ENCODE peak calls at places on chromosomes 4 and X, in seven cellular contexts. H is HFF-Myc, Q is epithelial cell of proximal tubule, Z is heart right ventricle, S is suprapubic skin, R is heart left ventricle, L is glutamatergic neuron. Y is an unnamed sample.
A peak's percentile ranks its signal among the peaks of the same experiment; 100 is the strongest.

GRCh38 chrX:50812995-50813842 is 775 bp downstream of the SHROOM4 start:
- DNase-seq in S (no peak), Z (peak; percentile 46), L (peak; percentile 28), Q (no peak), H (no peak), R (peak; percentile 43), Y (no peak)

GRCh38 chrX:40267334-40268118 is 169.8 kb upstream of the BCOR start:
- DNase-seq in R (no peak), H (no peak), Q (no peak), L (no peak), Z (peak; percentile 15), S (no peak), Y (no peak)

GRCh38 chr4:173647902-173648301 is 117.9 kb upstream of the HAND2 start:
- DNase-seq in R (no peak), S (no peak), Z (no peak), H (no peak), Q (no peak), L (peak; percentile 54), Y (no peak)

GRCh38 chr4:140643571-140644055 is 74.9 kb upstream of the UCP1 start:
- DNase-seq in R (no peak), S (no peak), Z (no peak), H (no peak), L (no peak), Q (no peak), Y (no peak)

GRCh38 chrX:53724872-53725271 is 38.4 kb upstream of the HUWE1 start:
- DNase-seq in H (no peak), Q (no peak), S (no peak), Z (no peak), L (no peak), R (no peak), Y (no peak)

GRCh38 chr4:145805490-145805889 is 125.5 kb downstream of the C4orf51 start:
- DNase-seq in L (no peak), H (no peak), Z (peak; percentile 62), R (peak; percentile 73), Q (peak; percentile 76), S (no peak), Y (no peak)

GRCh38 chr4:103887191-103887590 is 167.4 kb upstream of the TACR3 start:
- DNase-seq in R (no peak), Z (no peak), Q (no peak), S (no peak), H (no peak), L (no peak), Y (no peak)

GRCh38 chr4:112190684-112191083 is 40.9 kb upstream of the AP1AR start:
- DNase-seq in H (no peak), Q (no peak), L (no peak), S (no peak), R (no peak), Z (no peak), Y (no peak)

GRCh38 chrX:42456301-42456700 is 321.7 kb downstream of the PPP1R2C start:
- DNase-seq in L (no peak), Q (no peak), S (no peak), R (no peak), H (no peak), Z (no peak), Y (no peak)

GRCh38 chr4:144627663-144628076 is 18.3 kb upstream of the HHIP start:
- DNase-seq in S (no peak), L (no peak), H (no peak), Q (no peak), Z (no peak), R (no peak), Y (no peak)

GRCh38 chr4:165873298-165874071 is 448 bp downstream of the TLL1 start:
- DNase-seq in R (peak; percentile 28), H (no peak), L (peak; percentile 69), Q (no peak), Z (peak; percentile 13), S (no peak), Y (no peak)

GRCh38 chrX:115592997-115593734 is 32.2 kb downstream of the PLS3 start:
- DNase-seq in R (no peak), Q (no peak), H (no peak), S (no peak), Z (no peak), L (no peak), Y (no peak)

GRCh38 chr4:67820903-67821302 is 62.9 kb downstream of the TMPRSS11D start:
- DNase-seq in Q (no peak), Z (no peak), S (no peak), L (no peak), H (no peak), R (no peak), Y (no peak)

GRCh38 chr4:141142423-141142822 is 9.2 kb upstream of the RNF150 start:
- DNase-seq in H (no peak), Z (no peak), S (no peak), R (no peak), L (no peak), Q (no peak), Y (no peak)

GRCh38 chr4:48704091-48704802 is 75.8 kb downstream of the FRYL start:
- DNase-seq in R (no peak), Z (no peak), L (no peak), S (no peak), H (no peak), Q (no peak), Y (no peak)

GRCh38 chr4:17335371-17335770 is 176.5 kb downstream of the QDPR start:
- DNase-seq in L (no peak), H (no peak), Z (no peak), R (no peak), S (no peak), Q (no peak), Y (no peak)

GRCh38 chr4:174284181-174284886 is 623 bp downstream of the CEP44 start:
- DNase-seq in L (no peak), Z (no peak), S (no peak), H (no peak), Q (no peak), R (no peak), Y (no peak)

GRCh38 chr4:56979674-56980073 is 978 bp downstream of the POLR2B start:
- DNase-seq in Q (no peak), R (no peak), S (no peak), L (peak; percentile 43), Z (no peak), H (no peak), Y (no peak)

GRCh38 chr4:138184881-138185280 is 57.3 kb downstream of the SLC7A11 start:
- DNase-seq in Z (no peak), S (no peak), H (no peak), Q (no peak), L (no peak), R (no peak), Y (no peak)

GRCh38 chrX:70554081-70554480 is 109.4 kb downstream of the DLG3 start:
- DNase-seq in Z (no peak), H (no peak), R (no peak), L (no peak), Q (peak; percentile 2), S (no peak), Y (no peak)

GRCh38 chrX:17655232-17656034 is 81.9 kb upstream of the SCML1 start:
- DNase-seq in Z (no peak), R (no peak), Q (no peak), H (no peak), S (no peak), L (peak; percentile 44), Y (no peak)

GRCh38 chr4:13323916-13324315 is 160.2 kb downstream of the RAB28 start:
- DNase-seq in S (no peak), Z (no peak), H (no peak), R (no peak), L (no peak), Q (no peak), Y (no peak)

GRCh38 chrX:15151267-15152196 is 118.4 kb downstream of the ASB9 start:
- DNase-seq in R (no peak), S (no peak), Z (no peak), L (no peak), Q (no peak), H (no peak), Y (no peak)

DNA sequence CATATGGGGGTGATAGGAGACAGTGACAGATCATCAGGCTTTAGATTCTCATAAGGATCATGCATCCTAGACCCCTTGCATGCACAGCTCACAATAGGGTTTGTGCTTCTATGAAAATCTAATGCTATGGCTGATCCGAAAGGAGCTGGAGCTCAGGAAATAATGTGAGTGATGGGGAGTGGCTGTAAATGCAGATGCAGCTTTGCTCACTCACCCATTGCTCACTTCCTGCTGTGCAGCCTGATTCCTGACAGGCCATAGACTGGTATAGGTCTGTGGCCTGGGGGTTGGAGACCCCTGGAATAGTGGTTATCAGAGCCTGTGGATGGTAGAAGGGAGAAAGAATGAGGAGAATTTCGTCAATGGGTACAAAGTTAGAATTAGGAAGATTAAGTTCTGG is 2751.1 kb downstream of the ARAP2 start:
- DNase-seq in Q (no peak), H (no peak), L (no peak), R (no peak), S (no peak), Z (no peak), Y (no peak)
- TF ChIP-seq CTCF in Q (no peak), H (no peak), L (no peak), R (no peak), S (no peak), Z (no peak), Y (no peak)

GRCh38 chr4:77699731-77700210 is 94.2 kb downstream of the CXCL13 start:
- DNase-seq in L (peak; percentile 38), H (peak; percentile 91), Q (peak; percentile 66), Z (no peak), R (no peak), S (no peak), Y (no peak)
- TF ChIP-seq CTCF in L (peak; percentile 24), H (no peak), Q (peak; percentile 34), Z (peak; percentile 27), R (no peak), S (no peak), Y (no peak)

DNA sequence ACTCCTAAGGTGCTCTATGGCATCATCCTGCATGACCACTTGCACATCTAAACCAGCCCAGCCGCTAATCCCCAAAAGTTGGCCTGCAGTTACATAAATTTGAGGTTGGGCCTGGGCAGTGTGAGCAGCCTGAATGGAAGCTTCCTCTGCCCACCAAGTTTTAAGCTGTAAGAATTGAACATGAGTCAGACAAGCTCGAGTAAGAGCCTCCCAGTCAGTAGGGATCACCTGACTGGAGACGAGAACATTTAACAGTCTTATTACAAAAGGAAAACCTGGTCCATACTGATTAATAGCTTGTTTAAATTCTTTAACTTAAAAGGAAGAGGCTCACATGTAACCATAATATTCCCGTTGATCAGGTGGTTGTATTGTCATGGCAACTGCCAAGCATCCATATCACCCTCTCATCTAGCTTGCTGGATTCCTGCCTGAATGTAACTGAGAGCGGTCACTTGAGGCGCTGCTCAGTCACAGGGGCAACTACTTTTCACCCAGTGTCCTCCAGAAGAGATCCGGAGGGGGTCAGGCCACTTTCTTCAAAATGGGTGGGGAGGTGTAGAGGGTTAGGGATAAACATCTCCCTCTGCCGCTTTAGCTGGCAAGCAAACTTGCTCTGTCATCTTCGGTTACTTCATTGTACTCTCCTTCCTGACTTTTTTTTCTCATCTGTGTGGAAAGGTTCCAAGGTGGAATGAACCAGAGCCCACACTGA is 56.6 kb upstream of the WDR1 start:
- DNase-seq in Z (peak; percentile 22), R (no peak), L (no peak), Q (peak; percentile 18), H (no peak), S (no peak), Y (no peak)
- TF ChIP-seq CTCF in Z (peak; percentile 47), R (peak; percentile 21), L (no peak), Q (peak; percentile 29), H (no peak), S (no peak), Y (no peak)

GRCh38 chrX:49106930-49107329 is 16.6 kb downstream of the GPKOW start:
- DNase-seq in Z (no peak), S (no peak), L (peak; percentile 30), Q (peak; percentile 20), H (no peak), R (no peak), Y (no peak)
- TF ChIP-seq CTCF in Z (peak; percentile 48), S (no peak), L (peak; percentile 18), Q (peak; percentile 55), H (peak; percentile 41), R (peak; percentile 43), Y (no peak)

GRCh38 chr4:115154826-115155225 is 41.4 kb upstream of the NDST4 start:
- DNase-seq in R (no peak), S (no peak), Q (no peak), L (no peak), Z (no peak), H (peak; percentile 39), Y (no peak)
- TF ChIP-seq CTCF in R (no peak), S (no peak), Q (peak; percentile 17), L (no peak), Z (no peak), H (peak; percentile 41), Y (no peak)